ENCODE peak calls at places on chromosome 17, in nine cellular contexts. One of them, this sample, is unnamed.

GRCh38 chr17:81924557-81925532 is 2.7 kb downstream of the MAFG start:
- ATAC-seq in mucosa of descending colon: no peak
- ATAC-seq in lower lobe of right lung: no peak
- ATAC-seq in activated CD4-positive, alpha-beta T cell treated with anti-CD3 and anti-CD28 coated beads for 36 hours: no peak
- ATAC-seq in stimulated activated naive CD8-positive, alpha-beta T cell treated with anti-CD3 and anti-CD28 coated beads, Interleukin-15, amount 100 ng/mL, for 72 hours: no peak
- ATAC-seq in SK-N-SH treated with all-trans-retinoic acid at 6 μM for 48 hours: no peak
- ATAC-seq in left cardiac atrium: no peak
- ATAC-seq in T-cell: no peak
- ATAC-seq in activated CD4-positive, CD25-positive, alpha-beta regulatory T cell treated with anti-CD3 and anti-CD28 coated beads, Interleukin-2, amount 50 U/mL, for 24 hours: no peak
- ATAC-seq in this sample: no peak

GRCh38 chr17:40535924-40536717 is 29.2 kb downstream of the CCR7 start:
- ATAC-seq in stimulated activated naive CD8-positive, alpha-beta T cell treated with anti-CD3 and anti-CD28 coated beads, Interleukin-15, amount 100 ng/mL, for 72 hours: no peak
- ATAC-seq in activated CD4-positive, alpha-beta T cell treated with anti-CD3 and anti-CD28 coated beads for 36 hours: no peak
- ATAC-seq in left cardiac atrium: peak
- ATAC-seq in SK-N-SH treated with all-trans-retinoic acid at 6 μM for 48 hours: no peak
- ATAC-seq in lower lobe of right lung: peak
- ATAC-seq in activated CD4-positive, CD25-positive, alpha-beta regulatory T cell treated with anti-CD3 and anti-CD28 coated beads, Interleukin-2, amount 50 U/mL, for 24 hours: no peak
- ATAC-seq in mucosa of descending colon: no peak
- ATAC-seq in T-cell: no peak
- ATAC-seq in this sample: peak

GRCh38 chr17:81999587-81999974 is 22.2 kb downstream of the ASPSCR1 start:
- ATAC-seq in activated CD4-positive, alpha-beta T cell treated with anti-CD3 and anti-CD28 coated beads for 36 hours: no peak
- ATAC-seq in activated CD4-positive, CD25-positive, alpha-beta regulatory T cell treated with anti-CD3 and anti-CD28 coated beads, Interleukin-2, amount 50 U/mL, for 24 hours: no peak
- ATAC-seq in T-cell: no peak
- ATAC-seq in stimulated activated naive CD8-positive, alpha-beta T cell treated with anti-CD3 and anti-CD28 coated beads, Interleukin-15, amount 100 ng/mL, for 72 hours: no peak
- ATAC-seq in mucosa of descending colon: no peak
- ATAC-seq in lower lobe of right lung: peak
- ATAC-seq in left cardiac atrium: no peak
- ATAC-seq in SK-N-SH treated with all-trans-retinoic acid at 6 μM for 48 hours: no peak
- ATAC-seq in this sample: no peak

GRCh38 chr17:50051606-50052005 is 4.3 kb upstream of the ITGA3 start:
- ATAC-seq in SK-N-SH treated with all-trans-retinoic acid at 6 μM for 48 hours: no peak
- ATAC-seq in activated CD4-positive, CD25-positive, alpha-beta regulatory T cell treated with anti-CD3 and anti-CD28 coated beads, Interleukin-2, amount 50 U/mL, for 24 hours: no peak
- ATAC-seq in stimulated activated naive CD8-positive, alpha-beta T cell treated with anti-CD3 and anti-CD28 coated beads, Interleukin-15, amount 100 ng/mL, for 72 hours: peak
- ATAC-seq in left cardiac atrium: no peak
- ATAC-seq in T-cell: no peak
- ATAC-seq in mucosa of descending colon: no peak
- ATAC-seq in activated CD4-positive, alpha-beta T cell treated with anti-CD3 and anti-CD28 coated beads for 36 hours: no peak
- ATAC-seq in lower lobe of right lung: no peak
- ATAC-seq in this sample: no peak

GRCh38 chr17:58052951-58053715 is 30.1 kb upstream of the DYNLL2 start:
- ATAC-seq in lower lobe of right lung: no peak
- ATAC-seq in activated CD4-positive, CD25-positive, alpha-beta regulatory T cell treated with anti-CD3 and anti-CD28 coated beads, Interleukin-2, amount 50 U/mL, for 24 hours: peak
- ATAC-seq in activated CD4-positive, alpha-beta T cell treated with anti-CD3 and anti-CD28 coated beads for 36 hours: peak
- ATAC-seq in T-cell: no peak
- ATAC-seq in mucosa of descending colon: no peak
- ATAC-seq in left cardiac atrium: no peak
- ATAC-seq in stimulated activated naive CD8-positive, alpha-beta T cell treated with anti-CD3 and anti-CD28 coated beads, Interleukin-15, amount 100 ng/mL, for 72 hours: peak
- ATAC-seq in SK-N-SH treated with all-trans-retinoic acid at 6 μM for 48 hours: no peak
- ATAC-seq in this sample: no peak

GRCh38 chr17:41723801-41724475 is 10.5 kb downstream of the HAP1 start:
- ATAC-seq in T-cell: no peak
- ATAC-seq in activated CD4-positive, CD25-positive, alpha-beta regulatory T cell treated with anti-CD3 and anti-CD28 coated beads, Interleukin-2, amount 50 U/mL, for 24 hours: no peak
- ATAC-seq in mucosa of descending colon: no peak
- ATAC-seq in stimulated activated naive CD8-positive, alpha-beta T cell treated with anti-CD3 and anti-CD28 coated beads, Interleukin-15, amount 100 ng/mL, for 72 hours: no peak
- ATAC-seq in lower lobe of right lung: no peak
- ATAC-seq in activated CD4-positive, alpha-beta T cell treated with anti-CD3 and anti-CD28 coated beads for 36 hours: no peak
- ATAC-seq in SK-N-SH treated with all-trans-retinoic acid at 6 μM for 48 hours: no peak
- ATAC-seq in left cardiac atrium: no peak
- ATAC-seq in this sample: no peak

GRCh38 chr17:48470388-48471034 is 40.5 kb upstream of the SKAP1 start:
- ATAC-seq in SK-N-SH treated with all-trans-retinoic acid at 6 μM for 48 hours: peak
- ATAC-seq in activated CD4-positive, alpha-beta T cell treated with anti-CD3 and anti-CD28 coated beads for 36 hours: no peak
- ATAC-seq in activated CD4-positive, CD25-positive, alpha-beta regulatory T cell treated with anti-CD3 and anti-CD28 coated beads, Interleukin-2, amount 50 U/mL, for 24 hours: no peak
- ATAC-seq in mucosa of descending colon: no peak
- ATAC-seq in T-cell: no peak
- ATAC-seq in stimulated activated naive CD8-positive, alpha-beta T cell treated with anti-CD3 and anti-CD28 coated beads, Interleukin-15, amount 100 ng/mL, for 72 hours: no peak
- ATAC-seq in lower lobe of right lung: no peak
- ATAC-seq in left cardiac atrium: no peak
- ATAC-seq in this sample: no peak

GRCh38 chr17:68383443-68384321 is 73.6 kb downstream of the WIPI1 start:
- ATAC-seq in left cardiac atrium: no peak
- ATAC-seq in lower lobe of right lung: peak
- ATAC-seq in SK-N-SH treated with all-trans-retinoic acid at 6 μM for 48 hours: no peak
- ATAC-seq in stimulated activated naive CD8-positive, alpha-beta T cell treated with anti-CD3 and anti-CD28 coated beads, Interleukin-15, amount 100 ng/mL, for 72 hours: peak
- ATAC-seq in activated CD4-positive, CD25-positive, alpha-beta regulatory T cell treated with anti-CD3 and anti-CD28 coated beads, Interleukin-2, amount 50 U/mL, for 24 hours: peak
- ATAC-seq in mucosa of descending colon: peak
- ATAC-seq in T-cell: no peak
- ATAC-seq in activated CD4-positive, alpha-beta T cell treated with anti-CD3 and anti-CD28 coated beads for 36 hours: peak
- ATAC-seq in this sample: peak

GRCh38 chr17:62778990-62779681 is 29.0 kb downstream of the MARCHF10 start:
- ATAC-seq in mucosa of descending colon: peak
- ATAC-seq in left cardiac atrium: peak
- ATAC-seq in SK-N-SH treated with all-trans-retinoic acid at 6 μM for 48 hours: peak
- ATAC-seq in activated CD4-positive, CD25-positive, alpha-beta regulatory T cell treated with anti-CD3 and anti-CD28 coated beads, Interleukin-2, amount 50 U/mL, for 24 hours: no peak
- ATAC-seq in T-cell: no peak
- ATAC-seq in stimulated activated naive CD8-positive, alpha-beta T cell treated with anti-CD3 and anti-CD28 coated beads, Interleukin-15, amount 100 ng/mL, for 72 hours: no peak
- ATAC-seq in activated CD4-positive, alpha-beta T cell treated with anti-CD3 and anti-CD28 coated beads for 36 hours: no peak
- ATAC-seq in lower lobe of right lung: peak
- ATAC-seq in this sample: peak